ENCODE peak calls at places on chromosome 7, in seven cellular contexts. E, L, Q, R, U, F and W are unnamed samples.

GRCh38 chr7:142880886-142881505 is 4.5 kb downstream of the TRPV6 start:
- DNase-seq in E (peak), L (peak), Q (no peak), R (no peak), U (peak), F (peak), W (peak)

GRCh38 chr7:102450242-102450641 is 14.4 kb downstream of the ALKBH4 start:
- DNase-seq in E (no peak), L (no peak), Q (no peak), R (no peak), U (no peak), F (no peak), W (peak)

GRCh38 chr7:37360469-37360868 is 88.2 kb downstream of the ELMO1 start:
- DNase-seq in E (no peak), L (no peak), Q (no peak), R (no peak), U (no peak), F (no peak), W (no peak)

GRCh38 chr7:94067506-94067905 is 63.4 kb upstream of the BET1 start:
- DNase-seq in E (no peak), L (no peak), Q (no peak), R (no peak), U (no peak), F (no peak), W (no peak)

GRCh38 chr7:142323706-142324105 is 65.8 kb upstream of the PRSS58 start:
- DNase-seq in E (peak), L (no peak), Q (peak), R (no peak), U (no peak), F (no peak), W (peak)

GRCh38 chr7:18829518-18830252 is 287.8 kb downstream of the TWIST1 start:
- DNase-seq in E (no peak), L (no peak), Q (no peak), R (no peak), U (no peak), F (no peak), W (no peak)

GRCh38 chr7:106813705-106814305 is 51.3 kb upstream of the PIK3CG start:
- DNase-seq in E (no peak), L (no peak), Q (no peak), R (no peak), U (no peak), F (no peak), W (no peak)

GRCh38 chr7:30845426-30846135 is 66.1 kb upstream of the AQP1 start:
- DNase-seq in E (no peak), L (no peak), Q (peak), R (no peak), U (peak), F (peak), W (no peak)

GRCh38 chr7:23469150-23469960 is 936 bp downstream of the IGF2BP3 start:
- DNase-seq in E (peak), L (peak), Q (peak), R (no peak), U (no peak), F (no peak), W (peak)
- TF ChIP-seq CTCF in E (peak), L (peak), Q (no peak), R (no peak), U (no peak), F (no peak), W (no peak)

GRCh38 chr7:66315192-66315591 is 110.1 kb downstream of the TPST1 start:
- DNase-seq in E (no peak), L (no peak), Q (no peak), R (no peak), U (no peak), F (no peak), W (no peak)
- TF ChIP-seq CTCF in E (no peak), L (no peak), Q (no peak), R (no peak), U (no peak), F (no peak), W (no peak)

DNA sequence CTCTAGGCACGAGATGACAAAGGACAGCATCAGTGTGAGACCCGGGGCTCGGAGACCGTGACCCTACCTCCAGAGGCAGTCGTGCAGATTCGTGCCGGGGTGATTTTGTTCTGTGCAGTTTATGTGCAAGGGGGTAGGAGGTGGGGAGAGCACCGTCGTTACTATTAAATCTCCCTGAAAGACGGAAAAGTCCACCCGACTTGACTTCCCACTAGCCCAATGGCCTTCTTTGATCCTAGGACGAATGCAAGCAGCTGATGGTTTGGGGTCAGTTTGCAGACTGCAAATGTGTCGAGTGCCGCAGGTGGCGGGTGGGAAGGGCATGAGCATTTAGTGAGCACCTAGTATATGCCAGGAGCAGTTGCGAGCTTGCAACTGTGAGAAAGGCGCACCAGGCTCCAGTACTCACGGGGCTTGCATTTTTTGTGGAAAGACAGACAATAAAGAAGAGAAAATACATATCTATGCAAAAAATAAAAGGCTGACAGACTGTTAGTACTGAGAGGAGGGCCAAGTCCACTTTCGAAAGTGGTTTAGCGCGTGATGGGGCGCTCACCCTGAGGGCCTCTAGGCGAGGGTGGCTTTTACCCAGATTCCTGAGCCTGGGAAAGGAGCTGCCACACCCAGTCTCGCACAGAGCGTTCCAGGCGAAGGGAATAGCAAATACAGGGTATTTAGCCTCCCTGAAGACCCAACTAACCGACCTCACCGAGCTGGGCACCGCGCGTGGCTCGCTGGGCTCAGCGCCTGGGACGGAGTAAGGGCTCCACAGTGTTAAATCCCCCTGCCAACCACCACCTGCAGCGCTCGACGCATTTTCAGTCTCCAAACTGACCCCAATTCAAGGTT is 941 bp upstream of the OSBPL3 start:
- DNase-seq in E (no peak), L (peak), Q (no peak), R (peak), U (peak), F (no peak), W (peak)
- TF ChIP-seq CTCF in E (no peak), L (no peak), Q (peak), R (peak), U (peak), F (no peak), W (no peak)

DNA sequence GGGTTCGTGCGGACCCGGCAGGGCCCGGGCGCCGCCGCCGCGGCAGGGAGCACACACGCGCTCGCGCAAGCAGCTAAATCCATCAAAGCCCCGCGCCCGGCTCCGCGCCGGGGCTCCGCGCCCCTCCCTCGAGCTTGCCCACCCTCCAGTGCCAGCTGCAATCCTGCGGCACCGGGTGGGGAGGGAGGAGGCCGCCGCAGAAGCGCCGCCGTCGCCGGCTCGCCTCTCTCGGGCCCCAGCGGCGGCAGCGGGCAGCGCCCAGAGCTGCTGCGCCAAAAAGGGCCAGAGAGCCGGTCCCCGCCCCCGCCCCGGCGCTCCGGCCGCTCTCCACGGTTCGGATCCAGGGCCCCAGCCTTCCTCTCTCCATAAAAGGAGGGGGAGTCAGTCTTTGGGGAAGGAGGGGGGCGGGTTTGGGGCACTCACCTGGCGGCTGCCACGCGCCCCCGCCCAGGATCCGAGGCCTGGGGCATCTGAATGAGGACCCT is 370 bp upstream of the PDGFA start:
- DNase-seq in E (peak), L (no peak), Q (peak), R (no peak), U (no peak), F (no peak), W (peak)
- TF ChIP-seq CTCF in E (peak), L (no peak), Q (peak), R (peak), U (peak), F (no peak), W (peak)

GRCh38 chr7:32072397-32072796 is 2.2 kb upstream of the PDE1C start:
- DNase-seq in E (no peak), L (no peak), Q (no peak), R (no peak), U (no peak), F (no peak), W (no peak)
- TF ChIP-seq CTCF in E (peak), L (no peak), Q (peak), R (no peak), U (no peak), F (no peak), W (no peak)

GRCh38 chr7:28165221-28165807 is 15.3 kb downstream of the JAZF1 start:
- DNase-seq in E (no peak), L (no peak), Q (no peak), R (no peak), U (no peak), F (no peak), W (no peak)

GRCh38 chr7:28166982-28167715 is 13.4 kb downstream of the JAZF1 start:
- DNase-seq in E (no peak), L (no peak), Q (no peak), R (no peak), U (no peak), F (no peak), W (no peak)

GRCh38 chr7:28161319-28161718 is 19.3 kb downstream of the JAZF1 start:
- DNase-seq in E (no peak), L (no peak), Q (no peak), R (no peak), U (no peak), F (no peak), W (no peak)

GRCh38 chr7:28165971-28166955 is 14.3 kb downstream of the JAZF1 start:
- DNase-seq in E (no peak), L (no peak), Q (no peak), R (no peak), U (no peak), F (no peak), W (no peak)

GRCh38 chr7:28163955-28164354 is 16.6 kb downstream of the JAZF1 start:
- DNase-seq in E (no peak), L (no peak), Q (peak), R (no peak), U (no peak), F (no peak), W (no peak)
- TF ChIP-seq CTCF in E (no peak), L (no peak), Q (no peak), R (no peak), U (no peak), F (no peak), W (no peak)

GRCh38 chr7:126486806-126487205 is 765.9 kb downstream of the GRM8 start:
- DNase-seq in E (no peak), L (no peak), Q (no peak), R (no peak), U (no peak), F (no peak), W (no peak)
- TF ChIP-seq CTCF in E (no peak), L (no peak), Q (no peak), R (no peak), U (no peak), F (no peak), W (no peak)

DNA sequence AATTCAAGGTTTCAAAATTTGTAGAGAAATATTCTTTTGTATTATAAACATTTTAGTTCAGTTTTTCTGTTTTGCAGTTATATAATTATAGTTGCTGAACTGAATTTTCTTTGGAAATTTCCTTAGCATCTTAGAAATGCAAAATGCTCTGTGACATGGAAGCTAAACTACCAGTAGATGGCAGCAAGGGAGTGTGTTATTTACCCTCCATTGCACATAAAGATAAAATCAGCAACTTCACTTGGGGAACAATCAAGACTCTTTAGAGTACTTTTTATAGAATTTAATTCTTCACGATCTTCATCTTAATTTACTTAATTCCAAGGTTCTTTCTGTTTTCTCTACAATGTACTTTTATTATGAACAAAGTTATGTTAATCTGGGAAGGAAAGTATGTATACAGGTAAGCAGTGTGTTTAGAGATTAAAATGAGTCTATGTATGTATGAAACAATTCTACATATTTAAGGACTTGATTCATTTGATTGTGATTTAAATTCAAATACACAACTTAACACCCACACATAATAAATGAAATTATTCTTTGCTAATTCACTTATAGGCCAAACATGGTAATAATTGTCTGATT is 404.2 kb downstream of the THSD7A start:
- DNase-seq in E (no peak), L (peak), Q (no peak), R (no peak), U (no peak), F (no peak), W (peak)
- TF ChIP-seq CTCF in E (peak), L (peak), Q (peak), R (peak), U (peak), F (no peak), W (peak)

GRCh38 chr7:32588657-32589056 is 93.4 kb downstream of the AVL9 start:
- DNase-seq in E (no peak), L (peak), Q (no peak), R (no peak), U (peak), F (no peak), W (peak)
- TF ChIP-seq CTCF in E (no peak), L (peak), Q (no peak), R (no peak), U (no peak), F (no peak), W (no peak)

DNA sequence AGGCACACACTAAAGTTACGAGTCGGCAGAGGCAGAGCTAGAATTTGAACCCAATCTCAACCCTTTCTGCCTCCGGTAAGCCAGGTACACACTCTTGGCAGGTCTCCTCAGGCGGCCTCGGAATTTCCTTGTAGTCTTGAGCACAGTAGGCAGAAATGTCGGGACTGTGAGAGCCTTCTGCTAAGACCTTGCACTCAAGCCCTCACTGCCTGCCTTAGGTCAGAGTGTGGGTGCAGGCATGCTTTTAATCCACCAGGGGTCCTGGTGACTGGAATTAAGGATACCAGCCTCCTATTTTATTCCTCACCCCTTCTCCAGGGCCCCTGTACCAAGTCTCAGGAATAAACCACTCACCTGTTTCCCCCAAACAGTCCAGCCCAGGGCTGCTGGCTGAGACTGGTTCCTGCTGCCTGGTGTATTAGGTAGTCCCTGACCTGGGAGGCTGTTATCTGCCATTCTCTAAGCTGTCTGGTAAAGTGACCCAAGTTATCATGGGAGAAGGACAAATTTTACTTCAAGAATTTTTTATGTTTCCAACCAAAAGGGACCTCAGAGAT is 855 bp downstream of the ATP6V1F start:
- DNase-seq in E (peak), L (peak), Q (peak), R (no peak), U (peak), F (no peak), W (peak)
- TF ChIP-seq CTCF in E (peak), L (peak), Q (peak), R (peak), U (peak), F (no peak), W (peak)